ENCODE peak calls at places on chromosomes 16 and 17, in ten cellular contexts. U, Q, X, E, L, R, Z, D, B and F are unnamed samples.

GRCh38 chr17:75147878-75148546 is 6.3 kb downstream of the JPT1 start:
- DNase-seq in D (no peak), U (no peak), E (no peak), B (no peak), X (no peak), R (no peak), Z (no peak), L (no peak), Q (no peak), F (no peak)

GRCh38 chr17:83073389-83074063 is 5.9 kb upstream of the METRNL start:
- DNase-seq in L (no peak), R (no peak), X (no peak), D (no peak), Z (no peak), B (no peak), U (peak; percentile 77), E (no peak), Q (peak; percentile 54), F (no peak)

GRCh38 chr16:47928008-47928407 is 227.8 kb downstream of the ABCC12 start:
- DNase-seq in Z (no peak), E (no peak), L (no peak), R (no peak), Q (peak; percentile 24), B (no peak), D (no peak), X (no peak), U (no peak), F (no peak)

GRCh38 chr17:78184868-78185267 is 2.0 kb downstream of the TK1 start:
- DNase-seq in E (no peak), U (no peak), Q (no peak), X (no peak), L (peak; percentile 63), B (no peak), D (no peak), Z (no peak), R (no peak), F (no peak)

GRCh38 chr16:30775381-30776099 is 11.5 kb downstream of the ZNF629 start:
- DNase-seq in B (peak; percentile 94), L (peak; percentile 77), Q (peak; percentile 24), X (peak; percentile 89), R (peak; percentile 89), U (peak; percentile 77), D (peak; percentile 16), Z (peak; percentile 91), E (peak; percentile 91), F (no peak)

GRCh38 chr17:35872581-35872980 is 3.9 kb upstream of the HEATR9 start:
- DNase-seq in Z (no peak), X (no peak), E (no peak), U (no peak), D (no peak), R (no peak), Q (no peak), B (no peak), L (no peak), F (no peak)

GRCh38 chr17:29959658-29960337 is 18.4 kb downstream of the EFCAB5 start:
- DNase-seq in B (no peak), E (no peak), L (no peak), U (no peak), Q (no peak), Z (no peak), R (no peak), D (no peak), X (no peak), F (no peak)

GRCh38 chr17:75845058-75845711 is 981 bp upstream of the UNC13D start:
- DNase-seq in U (peak; percentile 93), Q (peak; percentile 96), E (peak; percentile 90), B (peak; percentile 96), X (peak; percentile 87), L (peak; percentile 92), R (peak; percentile 98), D (no peak), Z (peak; percentile 96), F (no peak)

GRCh38 chr17:44345497-44346026 is 460 bp downstream of the GRN start:
- DNase-seq in D (peak; percentile 50), Q (peak; percentile 57), Z (no peak), L (peak; percentile 51), B (no peak), R (peak; percentile 66), U (peak; percentile 44), E (no peak), X (peak; percentile 83), F (no peak)

GRCh38 chr17:54353789-54354525 is 531.2 kb downstream of the KIF2B start:
- DNase-seq in X (no peak), U (no peak), D (no peak), B (no peak), Z (no peak), R (no peak), E (no peak), L (no peak), Q (no peak), F (no peak)

GRCh38 chr17:58960068-58960467 is 146.6 kb downstream of the TRIM37 start:
- DNase-seq in B (no peak), D (no peak), R (peak; percentile 26), E (no peak), Z (no peak), L (peak; percentile 72), Q (peak; percentile 63), X (no peak), U (no peak), F (no peak)

GRCh38 chr17:9922012-9922848 is 17.2 kb upstream of the RCVRN start:
- DNase-seq in L (no peak), R (no peak), E (no peak), D (no peak), X (no peak), Q (no peak), U (no peak), Z (no peak), B (no peak), F (no peak)

GRCh38 chr17:81842725-81843504 is 8.1 kb upstream of the PPP1R27 start:
- DNase-seq in R (no peak), X (no peak), B (no peak), Q (no peak), U (no peak), E (no peak), D (no peak), Z (no peak), L (no peak), F (no peak)

GRCh38 chr17:35046740-35047283 is 16.7 kb downstream of the RFFL start:
- DNase-seq in B (peak; percentile 53), Q (no peak), D (no peak), Z (no peak), X (no peak), L (no peak), R (no peak), E (no peak), U (no peak), F (no peak)

GRCh38 chr17:41625602-41626001 is 1.2 kb upstream of the KRT17 start:
- DNase-seq in E (peak; percentile 42), X (no peak), Q (no peak), L (peak; percentile 85), U (no peak), Z (no peak), R (no peak), D (no peak), B (no peak), F (no peak)

GRCh38 chr17:28346199-28346580 is 10.6 kb downstream of the TNFAIP1 start:
- DNase-seq in R (no peak), Q (no peak), E (no peak), B (no peak), X (no peak), U (no peak), L (no peak), Z (no peak), D (no peak), F (no peak)

GRCh38 chr17:48160177-48160967 is 52.8 kb downstream of the SNX11 start:
- DNase-seq in Z (no peak), U (peak; percentile 50), B (no peak), Q (no peak), D (no peak), R (no peak), X (peak; percentile 62), E (no peak), L (no peak), F (no peak)

GRCh38 chr16:88264641-88265285 is 118.0 kb upstream of the ZNF469 start:
- DNase-seq in E (peak; percentile 99), Q (peak; percentile 85), R (peak; percentile 20), Z (no peak), B (peak; percentile 71), U (peak; percentile 94), L (peak; percentile 89), X (peak; percentile 70), D (no peak), F (no peak)

GRCh38 chr17:39618252-39618913 is 8.4 kb upstream of the PPP1R1B start:
- DNase-seq in R (no peak), E (no peak), Q (no peak), D (no peak), U (no peak), X (peak; percentile 72), L (no peak), B (no peak), Z (no peak), F (no peak)
- TF ChIP-seq POLR2AphosphoS5 in R (no peak), E (no peak), Q (no peak), D (peak; percentile 17), U (no peak), X (no peak), L (no peak), B (no peak), Z (no peak), F (no peak)

DNA sequence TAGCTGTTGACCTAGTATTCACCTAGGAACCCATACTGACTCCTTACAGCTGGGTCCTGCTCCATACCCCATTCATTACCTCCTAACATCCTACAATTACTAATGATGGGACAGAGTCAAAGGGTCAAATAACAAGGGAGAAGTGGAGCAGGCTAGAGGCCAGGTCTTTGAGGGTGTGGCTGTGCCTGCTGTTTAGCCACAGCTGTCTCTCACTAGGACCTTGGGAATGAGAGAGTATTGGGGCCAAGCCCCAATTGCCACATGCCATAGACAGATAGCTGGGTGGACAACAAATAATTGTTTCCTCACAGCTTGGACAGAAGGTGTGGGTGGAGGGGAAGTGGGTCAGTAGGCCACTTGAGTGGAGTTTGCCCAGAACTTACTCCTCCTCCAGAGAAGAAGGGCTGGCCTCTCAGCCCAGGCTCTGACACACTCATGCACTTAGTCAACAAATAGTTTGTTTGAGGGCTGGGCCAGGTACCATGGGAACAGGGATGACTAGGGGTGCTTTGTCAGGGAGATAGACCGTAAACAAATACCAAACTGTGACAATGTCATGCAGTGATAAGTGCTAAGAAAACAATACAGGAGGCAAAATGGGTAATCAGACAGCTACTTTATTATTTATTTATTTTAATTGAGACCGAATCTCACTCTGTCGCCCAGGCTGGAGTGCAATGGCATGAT is 10.2 kb upstream of the CENPT start:
- DNase-seq in R (no peak), X (no peak), L (peak; percentile 40), D (no peak), E (peak; percentile 91), B (no peak), U (peak; percentile 65), Q (no peak), Z (no peak), F (no peak)
- TF ChIP-seq POLR2AphosphoS5 in R (no peak), X (no peak), L (no peak), D (no peak), E (no peak), B (no peak), U (peak; percentile 77), Q (no peak), Z (no peak), F (no peak)

GRCh38 chr16:10497132-10498088 is 83.0 kb downstream of the EMP2 start:
- DNase-seq in U (no peak), R (no peak), E (no peak), B (no peak), Z (no peak), L (no peak), X (no peak), D (no peak), Q (no peak), F (no peak)
- TF ChIP-seq POLR2AphosphoS5 in U (no peak), R (no peak), E (no peak), B (no peak), Z (no peak), L (no peak), X (no peak), D (no peak), Q (no peak), F (no peak)

GRCh38 chr17:79819085-79819484 is 20.2 kb downstream of the CBX4 start:
- DNase-seq in E (no peak), R (no peak), Z (no peak), D (no peak), L (no peak), X (no peak), Q (no peak), U (no peak), B (no peak), F (no peak)
- TF ChIP-seq POLR2AphosphoS5 in E (no peak), R (no peak), Z (no peak), D (no peak), L (no peak), X (no peak), Q (no peak), U (no peak), B (no peak), F (no peak)